ENCODE peak calls at places on chromosomes 7 and 10, in nine cellular contexts. C, E, O, H, D, S, U, Q and T are unnamed samples.

GRCh38 chr7:64959072-64959747 is 31.6 kb downstream of the ZNF117 start:
- DNase-seq in D (no peak), U (peak), O (no peak), C (peak), E (no peak), H (no peak), S (peak), Q (no peak), T (no peak)

GRCh38 chr10:21292763-21293517 is 232.5 kb downstream of the SKIDA1 start:
- DNase-seq in H (no peak), Q (no peak), S (no peak), O (no peak), C (no peak), E (peak), U (peak), D (peak), T (peak)

GRCh38 chr7:43891069-43891955 is 15.1 kb downstream of the URGCP start:
- DNase-seq in C (no peak), S (no peak), E (no peak), H (no peak), Q (peak), O (no peak), D (no peak), U (no peak), T (no peak)

GRCh38 chr7:123460616-123461015 is 73.8 kb downstream of the IQUB start:
- DNase-seq in Q (no peak), U (peak), C (no peak), S (no peak), E (peak), O (no peak), D (peak), H (no peak), T (no peak)

GRCh38 chr10:131938681-131939080 is 37.9 kb downstream of the PPP2R2D start:
- DNase-seq in O (no peak), S (no peak), D (no peak), H (no peak), Q (no peak), E (no peak), C (no peak), U (no peak), T (no peak)

GRCh38 chr10:132050191-132050590 is 15.6 kb upstream of the JAKMIP3 start:
- DNase-seq in C (no peak), H (no peak), E (no peak), Q (no peak), O (no peak), S (no peak), D (no peak), U (no peak), T (no peak)

GRCh38 chr10:132468201-132468600 is 69.4 kb upstream of the INPP5A start:
- DNase-seq in H (no peak), Q (no peak), S (no peak), E (no peak), U (no peak), O (no peak), D (no peak), C (no peak), T (no peak)

GRCh38 chr10:116125180-116125579 is 147.8 kb downstream of the GFRA1 start:
- DNase-seq in S (no peak), E (no peak), U (no peak), H (no peak), D (no peak), C (no peak), Q (no peak), O (no peak), T (no peak)

GRCh38 chr10:99560277-99561126 is 27.8 kb downstream of the NKX2-3 start:
- DNase-seq in S (no peak), C (peak), H (no peak), Q (peak), D (peak), O (peak), U (peak), E (peak), T (peak)

GRCh38 chr10:794382-794956 is 105.0 kb upstream of the DIP2C start:
- DNase-seq in U (peak), D (peak), E (no peak), S (no peak), C (no peak), Q (no peak), H (no peak), O (no peak), T (no peak)

GRCh38 chr7:106623315-106623660 is 37.7 kb downstream of the CCDC71L start:
- DNase-seq in E (no peak), D (no peak), C (no peak), O (no peak), H (no peak), S (no peak), Q (no peak), U (no peak), T (no peak)

GRCh38 chr10:93261961-93262610 is 188.4 kb downstream of the CYP26A1 start:
- DNase-seq in H (no peak), O (no peak), C (no peak), Q (no peak), U (peak), E (no peak), S (no peak), D (peak), T (no peak)

GRCh38 chr7:37068902-37069301 is 344.6 kb upstream of the AOAH start:
- DNase-seq in C (no peak), D (no peak), U (no peak), S (no peak), E (no peak), Q (no peak), O (no peak), H (no peak), T (no peak)

GRCh38 chr10:77405771-77406241 is 231.8 kb downstream of the KCNMA1 start:
- DNase-seq in O (no peak), H (no peak), S (no peak), D (peak), U (peak), E (peak), C (peak), Q (peak), T (no peak)

GRCh38 chr10:17025444-17026295 is 103.9 kb downstream of the CUBN start:
- DNase-seq in U (peak), O (peak), C (no peak), H (peak), D (peak), E (no peak), Q (peak), S (no peak), T (no peak)